ENCODE peak calls at places on chromosomes 1 and 21, in eight cellular contexts. V is spleen; J is cardiac muscle cell; C is aorta; W is AG04450; F is small intestine; U is DND-41; T is CD8-positive, alpha-beta memory T cell. Y is an unnamed sample.

GRCh38 chr1:36321119-36321951 is 2.1 kb downstream of the EVA1B start:
- DNase-seq in V (peak; percentile 87), J (peak; percentile 92), C (peak; percentile 88), W (peak; percentile 80), F (peak; percentile 44), U (no peak), T (no peak), Y (no peak)

GRCh38 chr1:81221564-81221963 is 579.2 kb upstream of the ADGRL2 start:
- DNase-seq in V (peak; percentile 54), J (no peak), C (no peak), W (no peak), F (no peak), U (no peak), T (no peak), Y (no peak)

GRCh38 chr1:189616893-189617292 is 860.8 kb downstream of the BRINP3 start:
- DNase-seq in V (no peak), J (no peak), C (no peak), W (no peak), F (no peak), U (no peak), T (no peak), Y (no peak)

GRCh38 chr1:192445849-192446489 is 129.2 kb downstream of the RGS21 start:
- DNase-seq in V (no peak), J (peak; percentile 69), C (peak; percentile 46), W (peak; percentile 29), F (peak; percentile 45), U (peak; percentile 65), T (peak; percentile 44), Y (peak; percentile 51)

GRCh38 chr1:76395059-76395458 is 320.5 kb downstream of the ST6GALNAC3 start:
- DNase-seq in V (no peak), J (no peak), C (no peak), W (no peak), F (no peak), U (no peak), T (no peak), Y (no peak)

GRCh38 chr1:209354840-209355165 is 228.7 kb upstream of the CAMK1G start:
- DNase-seq in V (no peak), J (no peak), C (no peak), W (no peak), F (no peak), U (no peak), T (no peak), Y (no peak)

GRCh38 chr1:59990470-59990869 is 63.9 kb upstream of the CYP2J2 start:
- DNase-seq in V (no peak), J (peak; percentile 26), C (no peak), W (no peak), F (no peak), U (no peak), T (no peak), Y (no peak)

GRCh38 chr1:224132901-224133300 is 19.0 kb downstream of the FBXO28 start:
- DNase-seq in V (no peak), J (no peak), C (no peak), W (no peak), F (no peak), U (no peak), T (no peak), Y (no peak)

GRCh38 chr1:188761226-188761625 is 1716.4 kb downstream of the BRINP3 start:
- DNase-seq in V (no peak), J (no peak), C (no peak), W (no peak), F (no peak), U (no peak), T (no peak), Y (no peak)

GRCh38 chr21:45386728-45387371 is 18.1 kb upstream of the COL18A1 start:
- DNase-seq in V (peak; percentile 80), J (no peak), C (peak; percentile 65), W (peak; percentile 87), F (no peak), U (no peak), T (no peak), Y (no peak)

GRCh38 chr1:115977481-115978258 is 1.4 kb downstream of the SLC22A15 start:
- DNase-seq in V (no peak), J (no peak), C (peak; percentile 54), W (no peak), F (no peak), U (no peak), T (no peak), Y (no peak)

GRCh38 chr1:78441921-78442320 is 48.9 kb upstream of the PTGFR start:
- DNase-seq in V (no peak), J (no peak), C (no peak), W (no peak), F (no peak), U (no peak), T (no peak), Y (no peak)

DNA sequence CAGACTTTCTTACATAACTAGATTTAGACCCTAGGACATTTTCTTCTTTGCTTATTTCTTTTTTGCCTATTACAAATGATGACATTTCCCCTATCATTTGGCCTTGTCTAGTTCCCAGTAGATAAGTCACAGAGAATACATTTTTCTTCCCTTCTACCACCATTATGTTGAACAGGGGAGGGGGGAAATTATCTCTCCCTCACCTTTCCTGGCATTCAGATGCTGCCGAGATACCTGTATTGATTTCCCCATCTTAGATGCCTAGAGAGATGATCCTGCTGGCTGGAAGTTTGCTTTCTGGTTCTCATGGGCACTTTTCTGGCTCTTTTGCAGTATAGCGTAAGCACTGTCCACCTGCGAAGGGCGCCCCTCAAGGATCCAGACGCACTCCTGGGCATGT is 5.7 kb downstream of the IPO9 start:
- DNase-seq in V (no peak), J (no peak), C (no peak), W (no peak), F (no peak), U (no peak), T (no peak), Y (no peak)
- H3K4me3 ChIP-seq in V (no peak overlapping the region), J (no peak overlapping the region), C (no peak overlapping the region), W (no peak overlapping the region), F (no peak overlapping the region), U (no peak overlapping the region), T (no peak overlapping the region), Y (no peak overlapping the region)

GRCh38 chr1:207440634-207441033 is 13.5 kb upstream of the CR2 start:
- DNase-seq in V (no peak), J (no peak), C (no peak), W (no peak), F (no peak), U (no peak), T (no peak), Y (no peak)

GRCh38 chr1:207444514-207445208 is 9.5 kb upstream of the CR2 start:
- DNase-seq in V (no peak), J (no peak), C (no peak), W (no peak), F (no peak), U (no peak), T (no peak), Y (no peak)
- H3K4me3 ChIP-seq in V (no peak overlapping the region), J (no peak overlapping the region), C (no peak overlapping the region), W (no peak overlapping the region), F (no peak overlapping the region), U (no peak overlapping the region), T (no peak overlapping the region), Y (no peak overlapping the region)

GRCh38 chr1:25031601-25031965 is 101.5 kb upstream of the RUNX3 start:
- DNase-seq in V (no peak), J (no peak), C (no peak), W (no peak), F (no peak), U (no peak), T (peak; percentile 37), Y (no peak)

GRCh38 chr1:25033828-25034451 is 103.9 kb upstream of the RUNX3 start:
- DNase-seq in V (peak; percentile 93), J (no peak), C (peak; percentile 86), W (no peak), F (peak; percentile 15), U (no peak), T (no peak), Y (no peak)

GRCh38 chr1:25031966-25032667 is 102.0 kb upstream of the RUNX3 start:
- DNase-seq in V (peak; percentile 84), J (peak; percentile 34), C (no peak), W (no peak), F (peak; percentile 75), U (no peak), T (peak; percentile 66), Y (peak; percentile 84)

GRCh38 chr1:25034736-25035522 is 104.9 kb upstream of the RUNX3 start:
- DNase-seq in V (no peak), J (no peak), C (no peak), W (no peak), F (no peak), U (no peak), T (no peak), Y (no peak)

DNA sequence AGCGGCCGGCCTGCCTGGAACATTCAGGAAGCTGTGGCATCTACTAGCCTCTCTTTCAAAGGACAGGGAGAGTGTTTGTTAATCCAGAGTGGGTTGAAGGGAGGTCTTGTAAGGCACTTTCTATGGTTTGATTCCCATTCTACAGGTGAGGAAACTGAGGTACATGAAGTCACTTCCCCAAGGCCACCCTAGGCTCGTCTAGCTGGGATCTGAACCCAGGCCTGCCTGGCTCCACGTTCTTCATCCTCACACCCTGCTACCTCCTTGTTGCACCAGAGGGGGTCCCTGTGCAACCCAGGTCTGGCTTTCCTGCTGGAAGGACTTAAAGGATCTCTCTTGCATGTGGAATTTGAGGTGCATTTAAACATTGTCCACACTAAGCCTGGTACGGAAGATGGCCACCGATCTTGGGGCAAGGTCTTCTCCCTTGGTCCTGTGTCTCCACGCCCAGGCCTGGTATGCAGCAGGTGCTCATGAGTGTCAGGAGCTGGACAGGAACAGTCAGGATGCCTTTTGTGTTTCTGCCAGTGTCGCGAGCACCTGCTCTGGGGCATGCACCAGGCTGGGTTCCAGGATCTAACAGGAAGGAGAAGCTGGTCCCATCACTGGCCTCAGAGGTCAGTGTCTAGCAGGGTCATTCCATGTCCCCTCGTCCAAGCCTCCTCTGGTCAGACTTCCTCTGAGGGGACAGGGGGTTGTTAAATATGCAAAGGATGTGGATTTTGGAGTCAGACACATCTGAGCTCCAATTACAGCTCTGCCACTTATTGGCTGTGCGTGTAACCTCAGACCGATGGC is 103.2 kb upstream of the RUNX3 start:
- DNase-seq in V (no peak), J (no peak), C (no peak), W (no peak), F (no peak), U (no peak), T (no peak), Y (no peak)
- H3K4me3 ChIP-seq in V (no peak overlapping the region), J (no peak overlapping the region), C (no peak overlapping the region), W (no peak overlapping the region), F (no peak overlapping the region), U (no peak overlapping the region), T (no peak overlapping the region), Y (no peak overlapping the region)

GRCh38 chr1:235076504-235077162 is 52.0 kb downstream of the TOMM20 start:
- DNase-seq in V (peak; percentile 35), J (no peak), C (peak; percentile 37), W (no peak), F (no peak), U (no peak), T (no peak), Y (no peak)

GRCh38 chr1:235077163-235077540 is 51.5 kb downstream of the TOMM20 start:
- DNase-seq in V (peak; percentile 30), J (no peak), C (no peak), W (no peak), F (no peak), U (no peak), T (no peak), Y (no peak)

GRCh38 chr1:235075121-235075954 is 53.3 kb downstream of the TOMM20 start:
- DNase-seq in V (peak; percentile 87), J (no peak), C (peak; percentile 88), W (peak; percentile 78), F (peak; percentile 37), U (no peak), T (peak; percentile 21), Y (peak; percentile 32)

GRCh38 chr1:235074335-235075120 is 54.1 kb downstream of the TOMM20 start:
- DNase-seq in V (peak; percentile 74), J (peak; percentile 37), C (peak; percentile 46), W (no peak), F (peak; percentile 44), U (no peak), T (no peak), Y (peak; percentile 13)

GRCh38 chr1:235075955-235076308 is 52.7 kb downstream of the TOMM20 start:
- DNase-seq in V (no peak), J (no peak), C (peak; percentile 35), W (no peak), F (no peak), U (no peak), T (no peak), Y (no peak)
- H3K4me3 ChIP-seq in V (no peak overlapping the region), J (no peak overlapping the region), C (no peak overlapping the region), W (no peak overlapping the region), F (no peak overlapping the region), U (no peak overlapping the region), T (no peak overlapping the region), Y (no peak overlapping the region)

Y was measured in CD4-positive, alpha-beta memory T cell.